ENCODE peak calls at places on chromosomes 5 and 9, in six cellular contexts. A is AG04450; I is HFFc6; Y is cardiac fibroblast; K is activated CD4-positive, alpha-beta T cell treated with anti-CD3 and anti-CD28 coated beads for 24 hours; M is naive B cell. Q is an unnamed sample.
A peak's percentile ranks its signal among the peaks of the same experiment; 100 is the strongest.

GRCh38 chr9:125544988-125545651 is 161.9 kb downstream of the MAPKAP1 start:
- DNase-seq in A (peak; percentile 74), I (peak; percentile 68), Y (peak; percentile 75), K (no peak), M (no peak), Q (peak; percentile 57)

GRCh38 chr5:127872494-127872893 is 169.3 kb downstream of the CCDC192 start:
- DNase-seq in A (no peak), I (no peak), Y (peak; percentile 51), K (no peak), M (no peak), Q (no peak)

GRCh38 chr5:78895616-78896015 is 89.5 kb downstream of the ARSB start:
- DNase-seq in A (no peak), I (no peak), Y (no peak), K (no peak), M (no peak), Q (no peak)

GRCh38 chr9:97518909-97519307 is 17.4 kb downstream of the TMOD1 start:
- DNase-seq in A (peak; percentile 46), I (peak; percentile 78), Y (peak; percentile 20), K (no peak), M (no peak), Q (peak; percentile 68)

GRCh38 chr5:179549973-179550510 is 312 bp upstream of the RUFY1 start:
- DNase-seq in A (no peak), I (no peak), Y (no peak), K (no peak), M (peak; percentile 76), Q (peak; percentile 13)

GRCh38 chr5:172175263-172175719 is 12.7 kb downstream of the STK10 start:
- DNase-seq in A (no peak), I (no peak), Y (no peak), K (peak; percentile 84), M (peak; percentile 70), Q (no peak)

GRCh38 chr9:121711281-121711680 is 59.8 kb downstream of the DAB2IP start:
- DNase-seq in A (no peak), I (no peak), Y (no peak), K (no peak), M (no peak), Q (no peak)

GRCh38 chr5:139642213-139642612 is 5.9 kb upstream of the CXXC5 start:
- DNase-seq in A (no peak), I (no peak), Y (no peak), K (no peak), M (no peak), Q (no peak)

GRCh38 chr5:131379723-131380122 is 115.9 kb downstream of the CDC42SE2 start:
- DNase-seq in A (no peak), I (no peak), Y (peak; percentile 91), K (peak; percentile 44), M (peak; percentile 84), Q (no peak)

GRCh38 chr9:123299558-123300126 is 31.3 kb upstream of the STRBP start:
- DNase-seq in A (no peak), I (no peak), Y (no peak), K (no peak), M (no peak), Q (no peak)

GRCh38 chr5:94467560-94468504 is 150.6 kb downstream of the KIAA0825 start:
- DNase-seq in A (no peak), I (no peak), Y (no peak), K (no peak), M (no peak), Q (no peak)

GRCh38 chr5:154461531-154461930 is 15.7 kb downstream of the SAP30L start:
- DNase-seq in A (no peak), I (no peak), Y (peak; percentile 60), K (no peak), M (no peak), Q (no peak)

GRCh38 chr9:135816179-135816970 is 91.0 kb downstream of the CAMSAP1 start:
- DNase-seq in A (no peak), I (no peak), Y (no peak), K (no peak), M (no peak), Q (no peak)

GRCh38 chr9:133506653-133507038 is 18.1 kb downstream of the MYMK start:
- DNase-seq in A (peak; percentile 23), I (peak; percentile 92), Y (peak; percentile 90), K (no peak), M (no peak), Q (peak; percentile 91)

GRCh38 chr5:56543431-56544385 is 271.6 kb upstream of the MAP3K1 start:
- DNase-seq in A (peak; percentile 30), I (no peak), Y (no peak), K (no peak), M (no peak), Q (no peak)

GRCh38 chr5:90095292-90096060 is 314.1 kb downstream of the CETN3 start:
- DNase-seq in A (no peak), I (no peak), Y (no peak), K (no peak), M (no peak), Q (no peak)

GRCh38 chr9:97412628-97413382 is 909 bp downstream of the TDRD7 start:
- DNase-seq in A (no peak), I (no peak), Y (peak; percentile 12), K (no peak), M (peak; percentile 39), Q (peak; percentile 33)

GRCh38 chr9:92463387-92463786 is 18.9 kb downstream of the ASPN start:
- DNase-seq in A (no peak), I (no peak), Y (no peak), K (no peak), M (no peak), Q (no peak)

GRCh38 chr9:93941493-93941892 is 13.7 kb downstream of the BARX1 start:
- DNase-seq in A (no peak), I (no peak), Y (no peak), K (no peak), M (no peak), Q (no peak)

GRCh38 chr5:77777281-77777892 is 1.2 kb upstream of the TBCA start:
- DNase-seq in A (no peak), I (no peak), Y (no peak), K (no peak), M (no peak), Q (no peak)

GRCh38 chr5:141845371-141845821 is 32.8 kb downstream of the PCDH1 start:
- DNase-seq in A (no peak), I (no peak), Y (no peak), K (peak; percentile 11), M (no peak), Q (no peak)

GRCh38 chr5:145554399-145554798 is 280.7 kb downstream of the PRELID2 start:
- DNase-seq in A (no peak), I (peak; percentile 68), Y (peak; percentile 14), K (no peak), M (no peak), Q (peak; percentile 21)

GRCh38 chr5:116600876-116601275 is 26.3 kb upstream of the SEMA6A start:
- DNase-seq in A (no peak), I (peak; percentile 3), Y (no peak), K (no peak), M (no peak), Q (peak; percentile 17)

GRCh38 chr5:92634883-92635282 is 946.1 kb downstream of the NR2F1-AS1 start:
- DNase-seq in A (no peak), I (no peak), Y (no peak), K (no peak), M (no peak), Q (no peak)

GRCh38 chr5:172064358-172064757 is 57.9 kb upstream of the FBXW11 start:
- DNase-seq in A (no peak), I (no peak), Y (no peak), K (no peak), M (no peak), Q (no peak)

GRCh38 chr5:138905541-138905940 is 30.4 kb upstream of the LRRTM2 start:
- DNase-seq in A (peak; percentile 41), I (peak; percentile 78), Y (no peak), K (no peak), M (no peak), Q (peak; percentile 47)

GRCh38 chr5:122076669-122077450 is 1.2 kb downstream of the LOX start:
- DNase-seq in A (no peak), I (peak; percentile 71), Y (peak; percentile 86), K (no peak), M (no peak), Q (peak; percentile 69)

GRCh38 chr5:54460181-54460919 is 4.9 kb downstream of the HSPB3 start:
- DNase-seq in A (no peak), I (peak; percentile 48), Y (peak; percentile 27), K (no peak), M (no peak), Q (peak; percentile 29)